ENCODE peak calls at places on chromosomes 13 and 19, in five cellular contexts. M is AG09309, S is HFF-Myc, P is kidney epithelial cell, D is fibroblast of villous mesenchyme. N is an unnamed sample.
A peak's percentile ranks its signal among the peaks of the same experiment; 100 is the strongest.

GRCh38 chr13:73335226-73335625 is 276.4 kb downstream of the KLF5 start:
- DNase-seq in M (peak; percentile 59), S (peak; percentile 71), P (peak; percentile 73), D (peak; percentile 83), N (peak; percentile 56)

GRCh38 chr13:97911311-97912138 is 42.0 kb upstream of the IPO5 start:
- DNase-seq in M (no peak), S (no peak), P (no peak), D (no peak), N (no peak)

GRCh38 chr19:29687244-29687896 is 22.1 kb downstream of the PLEKHF1 start:
- DNase-seq in M (peak; percentile 97), S (peak; percentile 74), P (peak; percentile 89), D (peak; percentile 95), N (peak; percentile 94)

GRCh38 chr13:33678906-33679657 is 138.9 kb upstream of the RFC3 start:
- DNase-seq in M (peak; percentile 35), S (no peak), P (peak; percentile 86), D (peak; percentile 59), N (no peak)

GRCh38 chr19:28522545-28522922 is 690.4 kb downstream of the UQCRFS1 start:
- DNase-seq in M (no peak), S (no peak), P (no peak), D (no peak), N (no peak)

GRCh38 chr13:60617863-60618733 is 221.1 kb downstream of the TDRD3 start:
- DNase-seq in M (peak; percentile 14), S (no peak), P (no peak), D (peak; percentile 29), N (no peak)

GRCh38 chr13:67200183-67200582 is 30.0 kb downstream of the PCDH9 start:
- DNase-seq in M (no peak), S (no peak), P (no peak), D (no peak), N (no peak)

GRCh38 chr13:93172109-93172508 is 54.5 kb upstream of the GPC6 start:
- DNase-seq in M (no peak), S (no peak), P (no peak), D (no peak), N (no peak)

GRCh38 chr19:38924383-38924782 is 6.2 kb downstream of the SARS2 start:
- DNase-seq in M (no peak), S (no peak), P (no peak), D (no peak), N (no peak)

GRCh38 chr13:37648604-37649003 is 50.0 kb upstream of the POSTN start:
- DNase-seq in M (peak; percentile 88), S (peak; percentile 31), P (no peak), D (peak; percentile 34), N (peak; percentile 56)

GRCh38 chr19:29757551-29757950 is 42.5 kb upstream of the C19orf12 start:
- DNase-seq in M (no peak), S (no peak), P (no peak), D (no peak), N (no peak)

GRCh38 chr19:5149930-5150329 is 181.0 kb downstream of the KDM4B start:
- DNase-seq in M (no peak), S (no peak), P (no peak), D (no peak), N (no peak)

GRCh38 chr13:29771247-29771646 is 79.2 kb downstream of the UBL3 start:
- DNase-seq in M (no peak), S (no peak), P (no peak), D (peak; percentile 44), N (no peak)

GRCh38 chr13:113803409-113804016 is 44.5 kb downstream of the TMEM255B start:
- DNase-seq in M (no peak), S (no peak), P (no peak), D (no peak), N (no peak)

GRCh38 chr19:18093439-18094161 is 4.0 kb upstream of the MAST3 start:
- DNase-seq in M (no peak), S (no peak), P (no peak), D (no peak), N (no peak)

GRCh38 chr13:79044415-79044814 is 361.6 kb downstream of the RBM26 start:
- DNase-seq in M (no peak), S (no peak), P (no peak), D (no peak), N (no peak)

GRCh38 chr19:788821-789472 is 8.3 kb upstream of the PTBP1 start:
- DNase-seq in M (no peak), S (no peak), P (no peak), D (no peak), N (no peak)

GRCh38 chr19:51131780-51132680 is 7.3 kb downstream of the SIGLEC9 start:
- DNase-seq in M (no peak), S (peak; percentile 21), P (no peak), D (peak; percentile 98), N (no peak)

GRCh38 chr19:12864721-12865715 is 16.2 kb downstream of the DNASE2 start:
- DNase-seq in M (no peak), S (no peak), P (no peak), D (no peak), N (no peak)

GRCh38 chr19:38665950-38666661 is 18.7 kb downstream of the ACTN4 start:
- DNase-seq in M (no peak), S (no peak), P (no peak), D (peak; percentile 83), N (no peak)

GRCh38 chr19:38702278-38702677 is 42.0 kb downstream of the CAPN12 start:
- DNase-seq in M (no peak), S (no peak), P (no peak), D (no peak), N (no peak)

GRCh38 chr13:49220035-49220855 is at the start of gene MLNR:
- DNase-seq in M (no peak), S (no peak), P (no peak), D (peak; percentile 47), N (no peak)

GRCh38 chr19:16585808-16586476 is 13.7 kb upstream of the SLC35E1 start:
- DNase-seq in M (no peak), S (no peak), P (no peak), D (no peak), N (no peak)

GRCh38 chr13:111006508-111007031 is 91.7 kb upstream of the ANKRD10 start:
- DNase-seq in M (peak; percentile 64), S (no peak), P (no peak), D (peak; percentile 88), N (peak; percentile 89)

GRCh38 chr13:53131361-53131760 is 102.7 kb downstream of the OLFM4 start:
- DNase-seq in M (no peak), S (no peak), P (no peak), D (no peak), N (no peak)

GRCh38 chr19:51415187-51415586 is 2.3 kb downstream of the SIGLEC10 start:
- DNase-seq in M (no peak), S (no peak), P (no peak), D (no peak), N (no peak)

GRCh38 chr19:51342631-51343569 is 961 bp upstream of the VSIG10L start:
- DNase-seq in M (no peak), S (no peak), P (no peak), D (no peak), N (no peak)

GRCh38 chr13:26585136-26585535 is 27.7 kb downstream of the WASF3 start:
- DNase-seq in M (no peak), S (no peak), P (no peak), D (no peak), N (peak; percentile 26)

GRCh38 chr13:110110783-110111182 is 196.2 kb downstream of the COL4A1 start:
- DNase-seq in M (no peak), S (no peak), P (no peak), D (no peak), N (no peak)

GRCh38 chr13:26707122-26708006 is 53.2 kb downstream of the GPR12 start:
- DNase-seq in M (peak; percentile 10), S (peak; percentile 5), P (no peak), D (peak; percentile 45), N (no peak)

GRCh38 chr13:67549331-67549730 is 319.2 kb upstream of the PCDH9 start:
- DNase-seq in M (no peak), S (no peak), P (peak; percentile 51), D (no peak), N (peak; percentile 71)

GRCh38 chr13:19713186-19713965 is 69.4 kb downstream of the PSPC1 start:
- DNase-seq in M (peak; percentile 3), S (peak; percentile 44), P (peak; percentile 23), D (peak; percentile 77), N (peak; percentile 28)

GRCh38 chr19:49983645-49984229 is 22.8 kb upstream of the SIGLEC11 start:
- DNase-seq in M (no peak), S (no peak), P (no peak), D (peak; percentile 53), N (no peak)

DNA sequence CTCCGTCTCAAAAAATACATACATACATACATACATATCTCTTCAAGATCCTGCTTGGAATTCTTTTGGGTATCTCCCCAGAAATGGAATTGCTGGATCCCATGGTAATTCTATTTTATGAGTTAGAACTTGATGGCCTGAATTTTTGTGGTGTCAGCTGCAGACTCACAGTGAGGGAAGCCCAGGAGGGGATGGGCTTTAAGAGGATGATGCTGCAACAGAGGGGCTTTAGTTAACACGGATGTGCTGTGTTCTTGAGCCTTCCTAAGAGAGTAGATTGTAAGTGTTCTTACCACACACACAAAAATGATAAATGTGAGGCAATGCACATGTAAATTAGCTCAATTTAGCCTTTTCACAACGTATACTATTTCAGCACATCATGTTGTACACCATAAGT is 31.8 kb downstream of the CACNG6 start:
- DNase-seq in M (no peak), S (no peak), P (no peak), D (peak; percentile 93), N (no peak)
- H3K4me3 ChIP-seq in M (no peak overlapping the region), S (no peak overlapping the region), P (no peak overlapping the region), D (no peak overlapping the region), N (no peak overlapping the region)

GRCh38 chr19:45076029-45076850 is at the start of gene ZNF296:
- DNase-seq in M (no peak), S (peak; percentile 30), P (no peak), D (peak; percentile 34), N (no peak)

GRCh38 chr19:45071969-45072790 is 4.1 kb downstream of the ZNF296 start:
- DNase-seq in M (no peak), S (no peak), P (no peak), D (no peak), N (no peak)

GRCh38 chr19:45076851-45077730 is 813 bp upstream of the ZNF296 start:
- DNase-seq in M (no peak), S (no peak), P (no peak), D (no peak), N (no peak)

GRCh38 chr19:45075215-45076028 is 856 bp downstream of the ZNF296 start:
- DNase-seq in M (no peak), S (no peak), P (no peak), D (peak; percentile 58), N (no peak)

GRCh38 chr19:45074744-45075143 is 1.5 kb downstream of the ZNF296 start:
- DNase-seq in M (no peak), S (no peak), P (no peak), D (no peak), N (no peak)
- H3K4me3 ChIP-seq in M (no peak overlapping the region), S (peak overlapping the region; percentile 67), P (no peak overlapping the region), D (peak overlapping the region; percentile 65), N (no peak overlapping the region)

GRCh38 chr19:41859213-41859617 is 840 bp upstream of the RPS19 start:
- DNase-seq in M (no peak), S (no peak), P (no peak), D (no peak), N (no peak)
- H3K4me3 ChIP-seq in M (peak overlapping the region; percentile 99), S (peak overlapping the region; percentile 100), P (peak overlapping the region; percentile 22), D (peak overlapping the region; percentile 53), N (peak overlapping the region; percentile 99)

DNA sequence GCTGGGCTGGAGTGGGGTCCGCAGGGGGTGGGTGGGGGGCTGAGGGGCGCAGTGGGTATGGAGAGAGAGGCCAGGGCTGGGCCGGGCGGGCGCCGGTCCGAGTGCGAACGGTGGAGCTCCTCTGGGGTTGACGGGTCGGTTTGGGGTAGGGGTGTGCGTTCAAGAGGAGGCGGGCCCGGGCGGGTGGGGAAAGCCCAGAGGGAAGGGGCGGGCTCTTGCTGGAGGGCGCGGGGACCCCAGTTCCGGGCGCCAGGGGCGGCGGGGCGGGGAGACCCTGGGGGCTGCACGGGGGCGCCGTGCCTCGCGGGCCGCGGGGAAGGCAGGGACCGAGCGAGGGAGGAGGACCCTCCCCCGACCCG is 8.0 kb upstream of the SHISA7 start:
- DNase-seq in M (no peak), S (no peak), P (no peak), D (no peak), N (no peak)
- H3K4me3 ChIP-seq in M (no peak overlapping the region), S (no peak overlapping the region), P (no peak overlapping the region), D (no peak overlapping the region), N (no peak overlapping the region)